ENCODE peak calls at places on chromosomes 16 and 17, in five cellular contexts. R is fibroblast of lung, A is memory B cell, P is T-helper 1 cell, F is Caki2. Y is an unnamed sample.

GRCh38 chr16:7853197-7853596 is 520.6 kb downstream of the RBFOX1 start:
- DNase-seq in R (no peak), A (no peak), P (no peak), F (no peak), Y (no peak)

GRCh38 chr16:84718-85452 is 6.9 kb downstream of the MPG start:
- DNase-seq in R (peak; percentile 91), A (peak; percentile 55), P (peak; percentile 61), F (peak; percentile 96), Y (peak; percentile 95)

GRCh38 chr17:4559139-4559791 is 1.1 kb downstream of the GGT6 start:
- DNase-seq in R (no peak), A (no peak), P (no peak), F (no peak), Y (no peak)

GRCh38 chr16:83602797-83603735 is 204.7 kb upstream of the HSBP1 start:
- DNase-seq in R (no peak), A (no peak), P (no peak), F (no peak), Y (no peak)

GRCh38 chr16:25828510-25828909 is 136.8 kb downstream of the HS3ST4 start:
- DNase-seq in R (no peak), A (no peak), P (no peak), F (no peak), Y (no peak)

GRCh38 chr17:82848022-82848592 is 8.3 kb upstream of the ZNF750 start:
- DNase-seq in R (peak; percentile 82), A (no peak), P (peak; percentile 33), F (no peak), Y (peak; percentile 83)

GRCh38 chr16:11414815-11415775 is 69.8 kb downstream of the RMI2 start:
- DNase-seq in R (no peak), A (no peak), P (no peak), F (no peak), Y (no peak)

GRCh38 chr16:83268164-83268563 is 539.6 kb upstream of the HSBP1 start:
- DNase-seq in R (no peak), A (no peak), P (no peak), F (no peak), Y (no peak)

GRCh38 chr17:49645654-49646053 is 32.2 kb downstream of the SPOP start:
- DNase-seq in R (no peak), A (no peak), P (no peak), F (no peak), Y (no peak)

GRCh38 chr17:48153711-48154642 is 46.4 kb downstream of the SNX11 start:
- DNase-seq in R (peak; percentile 71), A (no peak), P (no peak), F (peak; percentile 47), Y (peak; percentile 31)

GRCh38 chr17:81239714-81240555 is 817 bp downstream of the NDUFAF8 start:
- DNase-seq in R (no peak), A (peak; percentile 39), P (peak; percentile 45), F (peak; percentile 18), Y (peak; percentile 56)

GRCh38 chr16:10920726-10921427 is 21.4 kb downstream of the DEXI start:
- DNase-seq in R (no peak), A (no peak), P (no peak), F (no peak), Y (no peak)

GRCh38 chr17:43018008-43018853 is 4.0 kb downstream of the VAT1 start:
- DNase-seq in R (no peak), A (no peak), P (no peak), F (peak; percentile 25), Y (no peak)

GRCh38 chr16:11913425-11914079 is 2.2 kb downstream of the GSPT1 start:
- DNase-seq in R (peak; percentile 6), A (peak; percentile 14), P (peak; percentile 70), F (peak; percentile 38), Y (peak; percentile 18)

GRCh38 chr16:24853830-24854229 is 8.1 kb downstream of the SLC5A11 start:
- DNase-seq in R (peak; percentile 36), A (no peak), P (no peak), F (no peak), Y (peak; percentile 37)

GRCh38 chr16:11621920-11622651 is 35.4 kb upstream of the LITAF start:
- DNase-seq in R (peak; percentile 69), A (no peak), P (peak; percentile 77), F (no peak), Y (peak; percentile 47)

GRCh38 chr16:4825196-4825595 is 21.9 kb downstream of the GLYR1 start:
- DNase-seq in R (no peak), A (no peak), P (no peak), F (no peak), Y (no peak)

GRCh38 chr16:48323783-48324775 is 61.1 kb downstream of the SIAH1 start:
- DNase-seq in R (peak; percentile 51), A (no peak), P (no peak), F (no peak), Y (peak; percentile 8)

GRCh38 chr17:66747561-66748275 is 87.2 kb upstream of the CACNG5 start:
- DNase-seq in R (peak; percentile 62), A (no peak), P (no peak), F (no peak), Y (no peak)

GRCh38 chr17:78716814-78717393 is 65.2 kb downstream of the CYTH1 start:
- DNase-seq in R (peak; percentile 45), A (no peak), P (no peak), F (peak; percentile 77), Y (peak; percentile 62)

GRCh38 chr16:74448990-74449389 is 27.7 kb upstream of the CLEC18B start:
- DNase-seq in R (peak; percentile 98), A (no peak), P (no peak), F (peak; percentile 73), Y (peak; percentile 88)

GRCh38 chr17:2410951-2411350 is 10.1 kb upstream of the MNT start:
- DNase-seq in R (no peak), A (no peak), P (no peak), F (no peak), Y (no peak)

GRCh38 chr17:40666366-40666765 is 1.4 kb upstream of the KRT222 start:
- DNase-seq in R (no peak), A (no peak), P (no peak), F (peak; percentile 34), Y (no peak)

GRCh38 chr16:68265078-68265925 is 976 bp downstream of the SLC7A6 start:
- DNase-seq in R (peak; percentile 46), A (no peak), P (peak; percentile 47), F (peak; percentile 79), Y (peak; percentile 85)